ENCODE peak calls at places on chromosomes 2 and 18, in seven cellular contexts. P, I, E, G, O, T and K are unnamed samples.

GRCh38 chr2:66717973-66718372 is 283.0 kb downstream of the MEIS1 start:
- DNase-seq in P (no peak), I (no peak), E (no peak), G (no peak), O (no peak), T (no peak), K (no peak)

GRCh38 chr2:126571403-126571802 is 84.6 kb upstream of the GYPC start:
- DNase-seq in P (no peak), I (no peak), E (no peak), G (no peak), O (no peak), T (no peak), K (no peak)

GRCh38 chr18:76145968-76146367 is 349.1 kb downstream of the ZNF516 start:
- DNase-seq in P (no peak), I (no peak), E (no peak), G (no peak), O (no peak), T (no peak), K (no peak)

GRCh38 chr2:173544621-173545363 is 190.1 kb downstream of the CDCA7 start:
- DNase-seq in P (peak; percentile 57), I (no peak), E (peak; percentile 11), G (no peak), O (no peak), T (peak; percentile 68), K (no peak)

GRCh38 chr18:67265464-67266245 is 250.9 kb downstream of the DSEL start:
- DNase-seq in P (peak; percentile 19), I (no peak), E (no peak), G (no peak), O (no peak), T (no peak), K (no peak)

GRCh38 chr2:187224989-187225388 is 223.1 kb downstream of the CALCRL start:
- DNase-seq in P (no peak), I (no peak), E (no peak), G (no peak), O (no peak), T (no peak), K (no peak)

GRCh38 chr2:201458381-201458780 is 6.8 kb downstream of the STRADB start:
- DNase-seq in P (no peak), I (no peak), E (no peak), G (no peak), O (no peak), T (no peak), K (no peak)

GRCh38 chr2:66255871-66256270 is 179.1 kb upstream of the MEIS1 start:
- DNase-seq in P (no peak), I (no peak), E (no peak), G (no peak), O (no peak), T (no peak), K (no peak)

GRCh38 chr18:63178526-63178880 is 141.1 kb downstream of the BCL2 start:
- DNase-seq in P (no peak), I (peak; percentile 83), E (peak; percentile 53), G (no peak), O (no peak), T (no peak), K (peak; percentile 64)

GRCh38 chr2:241616168-241617125 is 20.5 kb downstream of the THAP4 start:
- DNase-seq in P (no peak), I (no peak), E (no peak), G (no peak), O (no peak), T (no peak), K (no peak)

GRCh38 chr2:235444101-235444597 is 49.7 kb upstream of the AGAP1 start:
- DNase-seq in P (no peak), I (no peak), E (peak; percentile 14), G (no peak), O (no peak), T (peak; percentile 38), K (no peak)

GRCh38 chr2:191691016-191691725 is 13.2 kb downstream of the NABP1 start:
- DNase-seq in P (peak; percentile 71), I (peak; percentile 89), E (peak; percentile 80), G (peak; percentile 64), O (peak; percentile 73), T (peak; percentile 81), K (peak; percentile 86)

GRCh38 chr2:64768426-64769033 is 114.8 kb upstream of the SERTAD2 start:
- DNase-seq in P (no peak), I (no peak), E (no peak), G (no peak), O (no peak), T (no peak), K (no peak)

GRCh38 chr2:234960091-234961088 is 8.6 kb downstream of the SH3BP4 start:
- DNase-seq in P (no peak), I (no peak), E (no peak), G (no peak), O (no peak), T (no peak), K (no peak)

GRCh38 chr2:203893823-203894222 is 26.3 kb downstream of the CTLA4 start:
- DNase-seq in P (no peak), I (no peak), E (no peak), G (no peak), O (no peak), T (no peak), K (no peak)

GRCh38 chr2:241272298-241272721 is 43.2 kb downstream of the HDLBP start:
- DNase-seq in P (no peak), I (no peak), E (peak; percentile 37), G (peak; percentile 73), O (peak; percentile 28), T (peak; percentile 19), K (peak; percentile 52)

GRCh38 chr2:181540421-181540820 is 83.2 kb downstream of the ITGA4 start:
- DNase-seq in P (no peak), I (no peak), E (no peak), G (no peak), O (no peak), T (no peak), K (no peak)

GRCh38 chr2:128777091-128778045 is 458.7 kb upstream of the HS6ST1 start:
- DNase-seq in P (no peak), I (no peak), E (no peak), G (no peak), O (no peak), T (no peak), K (no peak)

GRCh38 chr2:183543222-183543621 is 419.0 kb downstream of the NUP35 start:
- DNase-seq in P (no peak), I (no peak), E (no peak), G (no peak), O (no peak), T (no peak), K (no peak)

GRCh38 chr18:54444309-54444914 is 86.7 kb downstream of the C18orf54 start:
- DNase-seq in P (peak; percentile 18), I (peak; percentile 24), E (peak; percentile 51), G (peak; percentile 63), O (peak; percentile 61), T (peak; percentile 57), K (peak; percentile 63)

GRCh38 chr2:54439582-54439981 is 16.5 kb upstream of the SPTBN1 start:
- DNase-seq in P (no peak), I (no peak), E (no peak), G (no peak), O (no peak), T (no peak), K (no peak)

GRCh38 chr2:54435827-54436226 is 20.3 kb upstream of the SPTBN1 start:
- DNase-seq in P (no peak), I (no peak), E (no peak), G (no peak), O (no peak), T (no peak), K (no peak)

GRCh38 chr2:54437588-54437987 is 18.5 kb upstream of the SPTBN1 start:
- DNase-seq in P (no peak), I (no peak), E (no peak), G (no peak), O (no peak), T (no peak), K (no peak)

GRCh38 chr2:54440050-54440449 is 16.1 kb upstream of the SPTBN1 start:
- DNase-seq in P (no peak), I (no peak), E (no peak), G (no peak), O (no peak), T (no peak), K (no peak)

GRCh38 chr2:54438271-54438670 is 17.9 kb upstream of the SPTBN1 start:
- DNase-seq in P (no peak), I (peak; percentile 43), E (peak; percentile 49), G (no peak), O (no peak), T (no peak), K (no peak)
- TF ChIP-seq CTCF in P (no peak), I (no peak), E (no peak), G (no peak), O (no peak), T (no peak), K (no peak)

GRCh38 chr2:28397043-28397381 is 4.4 kb downstream of the FOSL2 start:
- DNase-seq in P (no peak), I (no peak), E (no peak), G (no peak), O (no peak), T (no peak), K (no peak)
- H3K4me3 ChIP-seq in P (peak overlapping the region; percentile 96), I (peak overlapping the region; percentile 91), E (no peak overlapping the region), G (no peak overlapping the region), O (no peak overlapping the region), T (peak overlapping the region; percentile 78), K (no peak overlapping the region)

DNA sequence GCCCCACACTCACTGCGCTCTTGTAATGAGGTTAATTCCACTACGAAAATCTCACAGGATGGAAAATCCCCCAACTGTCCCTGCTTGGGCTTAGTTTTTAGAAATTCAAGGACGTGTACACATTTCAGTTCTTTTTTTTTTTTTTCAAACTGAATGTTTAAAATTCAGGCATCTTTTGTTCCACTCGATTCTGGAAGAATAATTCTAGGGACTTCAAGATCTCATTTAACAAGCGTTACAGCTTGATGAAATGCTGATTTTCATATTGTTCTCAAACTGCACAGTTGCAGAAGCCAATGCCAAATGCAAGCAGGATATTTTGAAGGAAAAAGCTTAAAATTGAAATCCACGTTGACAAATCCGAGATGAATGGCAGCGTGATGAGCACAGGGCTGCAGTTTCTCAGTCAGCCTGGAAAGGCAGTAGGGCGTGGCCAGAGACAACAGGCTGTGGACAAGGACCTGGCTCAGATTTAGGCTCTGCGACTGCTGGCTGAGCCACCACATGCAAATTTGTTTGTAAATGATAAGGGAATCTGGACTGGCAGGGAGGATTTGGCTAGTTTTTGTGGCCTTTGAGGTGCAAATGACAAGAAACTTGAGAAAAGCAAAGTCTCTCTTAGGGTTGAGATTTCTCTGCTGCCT is 128.0 kb upstream of the MYCN start:
- DNase-seq in P (no peak), I (no peak), E (no peak), G (no peak), O (no peak), T (no peak), K (no peak)
- TF ChIP-seq CTCF in P (no peak), I (no peak), E (no peak), G (no peak), O (no peak), T (no peak), K (no peak)

DNA sequence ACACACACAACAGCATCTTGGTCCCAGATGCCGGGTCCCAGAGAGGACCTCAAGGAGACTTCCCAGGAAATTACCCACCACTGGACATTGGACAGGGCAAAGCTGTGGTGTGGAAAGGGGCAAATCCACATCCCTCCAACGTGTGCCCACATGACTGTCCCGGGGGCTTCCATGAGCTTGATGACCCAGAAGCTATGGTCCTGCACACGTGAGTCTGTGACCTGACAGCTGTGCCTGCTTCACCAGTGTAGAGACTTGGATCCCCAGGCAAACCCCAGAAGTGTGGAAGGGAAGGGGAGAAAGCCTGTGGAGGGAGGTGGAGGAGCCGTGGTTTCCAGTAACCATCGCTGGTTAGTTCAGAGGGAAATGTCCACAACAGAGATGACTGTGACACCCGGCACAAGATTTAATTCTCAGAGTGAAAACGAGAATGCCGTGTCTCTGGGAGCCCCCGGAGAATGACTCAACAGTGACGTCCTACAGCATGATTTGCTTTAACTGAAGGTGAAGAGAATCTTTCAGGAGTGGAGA is 19.1 kb upstream of the GPR55 start:
- DNase-seq in P (no peak), I (no peak), E (no peak), G (no peak), O (no peak), T (no peak), K (peak; percentile 92)
- H3K4me3 ChIP-seq in P (no peak overlapping the region), I (no peak overlapping the region), E (no peak overlapping the region), G (no peak overlapping the region), O (no peak overlapping the region), T (no peak overlapping the region), K (peak overlapping the region; percentile 66)